ENCODE peak calls at places on chromosomes 11 and 22, in six cellular contexts. Z is esophagus squamous epithelium; K is stimulated activated CD8-positive, alpha-beta memory T cell treated with anti-CD3 and anti-CD28 coated beads, Interleukin-15, amount 100 ng/mL, for 24 hours; W is NCI-H2081; G is left kidney; I is central memory CD4-positive, alpha-beta T cell. O is an unnamed sample.

GRCh38 chr11:2534131-2534956 is 89.5 kb downstream of the KCNQ1 start:
- DNase-seq in Z (no peak), K (no peak), W (no peak), G (no peak), I (no peak), O (no peak)

GRCh38 chr22:17120281-17120680 is 879 bp downstream of the TMEM121B start:
- DNase-seq in Z (no peak), K (no peak), W (no peak), G (peak), I (peak), O (no peak)

GRCh38 chr22:35985361-35985760 is 43.3 kb downstream of the RBFOX2 start:
- DNase-seq in Z (no peak), K (no peak), W (no peak), G (no peak), I (no peak), O (no peak)

GRCh38 chr22:49546811-49547585 is 280.7 kb downstream of the BRD1 start:
- DNase-seq in Z (no peak), K (no peak), W (no peak), G (no peak), I (no peak), O (no peak)

GRCh38 chr22:37848587-37849088 is 581 bp upstream of the EIF3L start:
- DNase-seq in Z (no peak), K (no peak), W (peak), G (peak), I (no peak), O (no peak)

GRCh38 chr11:2689551-2690260 is 10.1 kb downstream of the KCNQ1OT1 start:
- DNase-seq in Z (no peak), K (no peak), W (no peak), G (no peak), I (no peak), O (no peak)

GRCh38 chr11:47143322-47143721 is 33.4 kb downstream of the ARFGAP2 start:
- DNase-seq in Z (no peak), K (no peak), W (peak), G (peak), I (no peak), O (no peak)

GRCh38 chr11:1202776-1203504 is 19.9 kb upstream of the MUC5B start:
- DNase-seq in Z (no peak), K (peak), W (peak), G (peak), I (peak), O (peak)

GRCh38 chr22:47154621-47155081 is 392.2 kb downstream of the TBC1D22A start:
- DNase-seq in Z (no peak), K (no peak), W (no peak), G (no peak), I (no peak), O (no peak)

GRCh38 chr11:5460983-5461621 is 12.0 kb downstream of the OR51I2 start:
- DNase-seq in Z (no peak), K (no peak), W (no peak), G (no peak), I (no peak), O (no peak)

GRCh38 chr22:17734197-17734596 is 40.1 kb downstream of the BID start:
- DNase-seq in Z (no peak), K (no peak), W (no peak), G (no peak), I (no peak), O (no peak)

GRCh38 chr22:37870273-37870672 is 21.1 kb downstream of the EIF3L start:
- DNase-seq in Z (no peak), K (no peak), W (no peak), G (no peak), I (no peak), O (no peak)

GRCh38 chr11:96091476-96091875 is 167.6 kb upstream of the MTMR2 start:
- DNase-seq in Z (no peak), K (no peak), W (no peak), G (no peak), I (peak), O (no peak)

GRCh38 chr11:18312663-18313420 is 9.1 kb downstream of the HPS5 start:
- DNase-seq in Z (no peak), K (no peak), W (no peak), G (no peak), I (no peak), O (no peak)

GRCh38 chr22:39277135-39277607 is 32.4 kb upstream of the PDGFB start:
- DNase-seq in Z (no peak), K (no peak), W (no peak), G (no peak), I (no peak), O (no peak)

GRCh38 chr11:45174168-45174835 is 27.9 kb downstream of the PRDM11 start:
- DNase-seq in Z (no peak), K (no peak), W (no peak), G (no peak), I (no peak), O (no peak)

GRCh38 chr11:123386746-123387510 is 43.1 kb upstream of the GRAMD1B start:
- DNase-seq in Z (no peak), K (no peak), W (no peak), G (peak), I (no peak), O (no peak)

GRCh38 chr22:47793304-47794101 is 1031.1 kb downstream of the TBC1D22A start:
- DNase-seq in Z (no peak), K (no peak), W (no peak), G (no peak), I (no peak), O (no peak)

GRCh38 chr11:36292311-36292722 is 3.1 kb upstream of the COMMD9 start:
- DNase-seq in Z (no peak), K (no peak), W (no peak), G (peak), I (peak), O (peak)

GRCh38 chr22:45877651-45878050 is 99.3 kb downstream of the WNT7B start:
- DNase-seq in Z (no peak), K (no peak), W (no peak), G (no peak), I (no peak), O (peak)

GRCh38 chr22:50000587-50001387 is 11.8 kb downstream of the IL17REL start:
- DNase-seq in Z (no peak), K (no peak), W (no peak), G (no peak), I (no peak), O (no peak)

GRCh38 chr11:127110542-127110941 is 110.0 kb upstream of the KIRREL3 start:
- DNase-seq in Z (no peak), K (no peak), W (no peak), G (no peak), I (no peak), O (no peak)

GRCh38 chr11:102589047-102589459 is 36.1 kb downstream of the MMP20 start:
- DNase-seq in Z (no peak), K (no peak), W (no peak), G (no peak), I (no peak), O (no peak)

GRCh38 chr22:49354516-49355205 is 473.0 kb downstream of the BRD1 start:
- DNase-seq in Z (no peak), K (no peak), W (no peak), G (no peak), I (no peak), O (no peak)

GRCh38 chr22:20105456-20106204 is 10.3 kb upstream of the RANBP1 start:
- DNase-seq in Z (no peak), K (no peak), W (no peak), G (no peak), I (no peak), O (no peak)

GRCh38 chr11:35304393-35304790 is 115.0 kb downstream of the SLC1A2 start:
- DNase-seq in Z (no peak), K (no peak), W (peak), G (no peak), I (peak), O (no peak)

GRCh38 chr11:127804775-127805446 is 782.4 kb downstream of the ETS1 start:
- DNase-seq in Z (no peak), K (no peak), W (no peak), G (peak), I (no peak), O (no peak)

GRCh38 chr22:30879398-30879797 is 89.2 kb downstream of the MORC2 start:
- DNase-seq in Z (no peak), K (no peak), W (no peak), G (no peak), I (no peak), O (no peak)

GRCh38 chr11:2830886-2831285 is 54.7 kb downstream of the CDKN1C start:
- DNase-seq in Z (no peak), K (no peak), W (no peak), G (no peak), I (no peak), O (no peak)

GRCh38 chr11:115363921-115364320 is 140.3 kb downstream of the CADM1 start:
- DNase-seq in Z (no peak), K (no peak), W (no peak), G (no peak), I (no peak), O (no peak)

O was measured in NCI-H1105 treated with DMSO at 0.1 percent for 48 hours.